ENCODE peak calls at places on chromosomes 4 and X, in five cellular contexts. D, V, K, J and C are unnamed samples.

GRCh38 chr4:67581913-67582312 is 23.4 kb downstream of the STAP1 start:
- DNase-seq in V (no peak), D (no peak), K (no peak), J (no peak), C (no peak)

GRCh38 chr4:183797445-183798248 is 107.5 kb upstream of the STOX2 start:
- DNase-seq in D (no peak), V (peak), J (peak), K (peak), C (no peak)

GRCh38 chr4:183987529-183987946 is 82.4 kb downstream of the STOX2 start:
- DNase-seq in K (peak), J (peak), D (no peak), V (peak), C (no peak)

GRCh38 chr4:103996637-103997036 is 276.9 kb upstream of the TACR3 start:
- DNase-seq in K (peak), V (peak), D (no peak), J (no peak), C (no peak)

GRCh38 chr4:69881173-69881773 is 21.3 kb upstream of the SULT1E1 start:
- DNase-seq in D (peak), J (no peak), K (peak), V (peak), C (no peak)

GRCh38 chr4:183256343-183256742 is 63.7 kb downstream of the CLDN22 start:
- DNase-seq in J (no peak), D (no peak), V (no peak), K (no peak), C (no peak)

GRCh38 chr4:141350122-141350904 is 129.6 kb downstream of the ZNF330 start:
- DNase-seq in J (no peak), D (no peak), K (peak), V (peak), C (no peak)

GRCh38 chrX:70439016-70439415 is 5.6 kb upstream of the DLG3 start:
- DNase-seq in D (no peak), K (no peak), V (peak), J (no peak), C (no peak)

GRCh38 chr4:120749445-120750151 is 172.9 kb downstream of the PRDM5 start:
- DNase-seq in V (no peak), J (no peak), D (no peak), K (no peak), C (no peak)

GRCh38 chr4:48388504-48389154 is 47.3 kb downstream of the SLAIN2 start:
- DNase-seq in K (no peak), J (no peak), D (no peak), V (peak), C (no peak)

GRCh38 chr4:119597377-119597776 is 31.2 kb downstream of the PDE5A start:
- DNase-seq in K (no peak), J (no peak), D (no peak), V (no peak), C (no peak)

GRCh38 chrX:120751683-120752082 is 121.8 kb upstream of the C1GALT1C1 start:
- DNase-seq in D (no peak), J (no peak), K (no peak), V (no peak), C (no peak)

GRCh38 chr4:102501176-102501634 is at the start of gene NFKB1:
- DNase-seq in V (peak), J (peak), K (peak), D (peak), C (peak)

GRCh38 chrX:39163585-39163984 is 362.3 kb downstream of the MID1IP1 start:
- DNase-seq in D (no peak), J (no peak), K (no peak), V (no peak), C (no peak)

GRCh38 chrX:131677655-131678628 is 134.1 kb downstream of the OR13H1 start:
- DNase-seq in J (peak), V (peak), D (peak), K (peak), C (no peak)

GRCh38 chr4:147737623-147738022 is 5.7 kb downstream of the ARHGAP10 start:
- DNase-seq in D (no peak), K (no peak), V (no peak), J (no peak), C (no peak)

GRCh38 chr4:53489279-53489889 is 101.9 kb downstream of the LNX1 start:
- DNase-seq in K (no peak), D (no peak), V (peak), J (no peak), C (no peak)

GRCh38 chr4:158208931-158209640 is 1.2 kb upstream of the TMEM144 start:
- DNase-seq in V (peak), D (no peak), J (no peak), K (no peak), C (no peak)

GRCh38 chr4:111618908-111619307 is 526.3 kb upstream of the FAM241A start:
- DNase-seq in K (no peak), D (no peak), J (no peak), V (peak), C (no peak)

GRCh38 chr4:17544831-17545234 is 29.9 kb downstream of the CLRN2 start:
- DNase-seq in K (no peak), J (no peak), D (no peak), V (peak), C (no peak)

GRCh38 chr4:26459054-26459755 is 31.1 kb downstream of the CCKAR start:
- DNase-seq in K (no peak), J (no peak), V (peak), D (no peak), C (no peak)

GRCh38 chrX:15749642-15750610 is 11.9 kb downstream of the CA5B start:
- DNase-seq in K (no peak), D (no peak), J (no peak), V (no peak), C (no peak)

GRCh38 chr4:167290684-167291083 is 56.4 kb upstream of the SPOCK3 start:
- DNase-seq in J (no peak), V (peak), K (no peak), D (no peak), C (no peak)

GRCh38 chrX:276588-277171 is 4.5 kb upstream of the PLCXD1 start:
- DNase-seq in J (no peak), K (peak), V (peak), D (no peak), C (peak)

GRCh38 chrX:97109730-97110129 is 226.0 kb downstream of the RPA4 start:
- DNase-seq in V (no peak), K (no peak), D (no peak), J (no peak), C (no peak)

GRCh38 chr4:136687118-136687517 is 845.2 kb downstream of the PCDH18 start:
- DNase-seq in J (no peak), V (no peak), D (no peak), K (no peak), C (no peak)

GRCh38 chr4:52577285-52577968 is 81.7 kb downstream of the USP46 start:
- DNase-seq in J (no peak), D (no peak), V (peak), K (no peak), C (no peak)

GRCh38 chrX:48695524-48695875 is 1.0 kb upstream of the SUV39H1 start:
- DNase-seq in K (no peak), D (no peak), V (no peak), J (no peak), C (no peak)

GRCh38 chr4:23956601-23957364 is 66.9 kb upstream of the PPARGC1A start:
- DNase-seq in K (no peak), D (no peak), J (no peak), V (no peak), C (no peak)

GRCh38 chrX:133294126-133294525 is 76.0 kb upstream of the TFDP3 start:
- DNase-seq in K (no peak), J (no peak), V (no peak), D (no peak), C (no peak)

GRCh38 chrX:29231800-29232199 is 644.6 kb downstream of the IL1RAPL1 start:
- DNase-seq in J (no peak), V (peak), K (no peak), D (no peak), C (no peak)
- TF ChIP-seq CTCF in J (peak), V (peak), K (no peak), D (no peak), C (no peak)

DNA sequence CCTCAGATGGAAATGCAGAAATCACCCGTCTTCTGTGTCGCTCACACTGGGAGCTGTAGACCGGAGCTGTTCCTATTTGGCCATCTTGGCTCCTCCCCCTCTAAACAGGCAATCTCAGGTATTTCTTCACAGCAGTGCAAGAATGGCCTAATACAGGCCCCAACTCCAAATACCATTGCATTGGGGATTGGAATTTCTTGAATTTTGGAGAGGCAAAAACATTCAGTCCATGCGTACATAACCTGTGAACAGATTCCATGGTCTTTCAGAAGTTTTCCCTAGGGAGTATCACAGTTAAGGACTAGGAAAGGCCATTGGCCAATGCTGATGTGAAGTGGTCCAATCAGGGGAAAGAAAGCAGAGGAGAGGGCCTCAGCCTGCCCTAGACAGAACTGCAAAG is 128.2 kb upstream of the NOCT start:
- DNase-seq in K (no peak), J (no peak), V (no peak), D (no peak), C (no peak)
- TF ChIP-seq CTCF in K (no peak), J (no peak), V (no peak), D (no peak), C (no peak)

GRCh38 chrX:124239911-124240310 is 92.5 kb upstream of the TEX13D start:
- DNase-seq in J (no peak), V (no peak), K (no peak), D (no peak), C (no peak)

GRCh38 chrX:124239324-124239723 is 93.1 kb upstream of the TEX13D start:
- DNase-seq in D (no peak), K (no peak), J (no peak), V (no peak), C (no peak)

GRCh38 chrX:124242160-124242559 is 90.3 kb upstream of the TEX13D start:
- DNase-seq in J (no peak), K (no peak), V (no peak), D (no peak), C (no peak)

GRCh38 chrX:124238268-124238667 is 94.2 kb upstream of the TEX13D start:
- DNase-seq in J (no peak), V (no peak), K (no peak), D (no peak), C (no peak)

DNA sequence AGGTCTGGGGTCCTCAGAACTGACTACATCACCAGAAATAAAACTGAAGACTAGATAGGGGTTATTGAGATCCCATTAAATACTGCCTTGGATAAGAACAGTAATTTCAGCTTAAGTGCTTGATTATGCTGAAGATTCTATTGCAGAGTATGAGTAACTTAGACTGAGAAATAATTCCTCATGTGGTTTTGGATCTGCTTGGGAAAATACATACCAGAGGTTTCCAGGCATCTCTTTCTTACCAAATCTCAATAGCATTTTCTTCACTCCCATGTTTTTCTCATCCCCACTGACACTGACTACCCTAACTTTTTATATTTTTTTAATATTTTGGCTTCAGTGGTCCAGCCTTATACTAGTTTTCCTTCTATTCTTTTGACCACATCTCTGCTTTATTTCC is 92.0 kb upstream of the TEX13D start:
- DNase-seq in D (no peak), K (no peak), J (no peak), V (no peak), C (no peak)
- TF ChIP-seq CTCF in D (no peak), K (no peak), J (no peak), V (no peak), C (no peak)

GRCh38 chr4:168540865-168541607 is 44.2 kb downstream of the PALLD start:
- DNase-seq in K (no peak), J (no peak), V (peak), D (no peak), C (no peak)
- TF ChIP-seq CTCF in K (no peak), J (no peak), V (no peak), D (no peak), C (no peak)

DNA sequence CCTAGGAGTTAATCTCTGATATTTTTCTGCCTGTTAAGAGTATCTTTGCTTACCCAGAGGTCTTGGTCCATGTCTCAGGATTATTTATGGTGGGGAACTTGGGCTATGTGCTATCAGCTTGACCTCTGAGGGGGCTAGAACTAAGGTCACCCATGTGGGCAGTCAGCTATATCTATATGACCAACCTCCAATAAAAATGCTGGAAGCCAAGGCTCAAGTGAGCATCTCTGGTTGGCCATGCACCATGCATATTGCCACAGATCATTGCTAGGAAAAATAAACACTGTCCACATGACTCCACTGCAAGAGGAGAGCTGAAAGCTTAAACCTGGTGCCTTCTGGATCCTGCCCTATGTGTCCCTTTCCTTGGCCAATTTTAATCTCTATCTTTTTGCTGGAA is 196.5 kb upstream of the SLC7A11 start:
- DNase-seq in D (no peak), K (no peak), V (peak), J (no peak), C (no peak)
- TF ChIP-seq CTCF in D (no peak), K (no peak), V (no peak), J (no peak), C (no peak)

GRCh38 chr4:94516067-94516466 is 64.3 kb downstream of the PDLIM5 start:
- DNase-seq in D (no peak), K (no peak), V (peak), J (no peak), C (no peak)
- TF ChIP-seq CTCF in D (no peak), K (no peak), V (no peak), J (no peak), C (no peak)

GRCh38 chrX:34638116-34638515 is 19.0 kb downstream of the TMEM47 start:
- DNase-seq in V (peak), J (no peak), D (no peak), K (no peak), C (no peak)
- TF ChIP-seq CTCF in V (peak), J (peak), D (no peak), K (peak), C (no peak)